ENCODE peak calls at places on chromosomes 12 and 14, in seven cellular contexts. F, M, J, I, A, K and P are unnamed samples.

GRCh38 chr14:74085828-74086227 is 1.1 kb downstream of the LIN52 start:
- DNase-seq in F (no peak), M (no peak), J (peak; percentile 10), I (no peak), A (no peak), K (no peak), P (no peak)

GRCh38 chr12:100672075-100672592 is 98.7 kb downstream of the GAS2L3 start:
- DNase-seq in F (no peak), M (peak; percentile 18), J (no peak), I (no peak), A (no peak), K (no peak), P (no peak)

GRCh38 chr12:93776581-93777018 is 99.4 kb downstream of the CRADD start:
- DNase-seq in F (peak; percentile 80), M (no peak), J (peak; percentile 11), I (no peak), A (no peak), K (no peak), P (no peak)

GRCh38 chr14:60164404-60164716 is 838 bp downstream of the DHRS7 start:
- DNase-seq in F (no peak), M (no peak), J (no peak), I (no peak), A (no peak), K (no peak), P (no peak)

GRCh38 chr14:50001146-50001998 is 108.5 kb downstream of the ARF6 start:
- DNase-seq in F (peak; percentile 88), M (peak; percentile 73), J (peak; percentile 92), I (no peak), A (peak; percentile 66), K (no peak), P (no peak)

GRCh38 chr14:58963873-58964597 is 224.4 kb upstream of the DAAM1 start:
- DNase-seq in F (no peak), M (no peak), J (no peak), I (no peak), A (peak; percentile 17), K (no peak), P (no peak)

GRCh38 chr12:4353785-4354208 is 25.7 kb downstream of the FGF23 start:
- DNase-seq in F (peak; percentile 4), M (peak; percentile 59), J (peak; percentile 12), I (no peak), A (peak; percentile 1), K (peak; percentile 7), P (peak; percentile 12)

GRCh38 chr12:51851408-51852097 is 3.0 kb upstream of the FIGNL2 start:
- DNase-seq in F (no peak), M (no peak), J (no peak), I (no peak), A (no peak), K (no peak), P (peak; percentile 44)

GRCh38 chr14:58942516-58942915 is 246.0 kb upstream of the DAAM1 start:
- DNase-seq in F (peak; percentile 19), M (no peak), J (peak; percentile 28), I (no peak), A (no peak), K (no peak), P (no peak)

GRCh38 chr12:133081408-133081806 is 684 bp downstream of the ZNF140 start:
- DNase-seq in F (no peak), M (no peak), J (no peak), I (no peak), A (no peak), K (no peak), P (no peak)

GRCh38 chr12:81542621-81543020 is 216.5 kb downstream of the PPFIA2 start:
- DNase-seq in F (no peak), M (no peak), J (no peak), I (no peak), A (no peak), K (no peak), P (no peak)

GRCh38 chr12:70840966-70841365 is 79.6 kb downstream of the PTPRR start:
- DNase-seq in F (no peak), M (no peak), J (no peak), I (no peak), A (no peak), K (no peak), P (no peak)

GRCh38 chr14:55267816-55268215 is 3.4 kb upstream of the FBXO34 start:
- DNase-seq in F (no peak), M (no peak), J (peak; percentile 52), I (no peak), A (no peak), K (no peak), P (no peak)

GRCh38 chr12:45379261-45379660 is 163.4 kb downstream of the ANO6 start:
- DNase-seq in F (peak; percentile 43), M (no peak), J (peak; percentile 6), I (no peak), A (no peak), K (no peak), P (no peak)

GRCh38 chr14:91315844-91316267 is 71.4 kb upstream of the GPR68 start:
- DNase-seq in F (no peak), M (peak; percentile 91), J (peak; percentile 28), I (no peak), A (no peak), K (no peak), P (no peak)